ENCODE peak calls at places on chromosomes 12 and 14, in six cellular contexts. S, L, C, U, D and A are unnamed samples.
A peak's percentile ranks its signal among the peaks of the same experiment; 100 is the strongest.

GRCh38 chr12:104748790-104749189 is 209.3 kb downstream of the SLC41A2 start:
- DNase-seq in S (peak; percentile 76), L (no peak), C (peak; percentile 30), U (peak; percentile 55), D (no peak), A (peak; percentile 42)

GRCh38 chr12:54993181-54993835 is 8.7 kb upstream of the TESPA1 start:
- DNase-seq in S (peak; percentile 57), L (peak; percentile 69), C (peak; percentile 36), U (peak; percentile 76), D (peak; percentile 41), A (peak; percentile 33)

GRCh38 chr14:76313303-76313702 is 62.6 kb upstream of the ESRRB start:
- DNase-seq in S (no peak), L (no peak), C (no peak), U (no peak), D (no peak), A (no peak)

GRCh38 chr14:72863216-72864006 is 30.5 kb downstream of the DPF3 start:
- DNase-seq in S (no peak), L (no peak), C (no peak), U (no peak), D (no peak), A (no peak)

GRCh38 chr12:1463073-1463905 is 131.1 kb downstream of the FBXL14 start:
- DNase-seq in S (no peak), L (no peak), C (no peak), U (no peak), D (no peak), A (no peak)

GRCh38 chr14:29274890-29275651 is 508.5 kb downstream of the FOXG1 start:
- DNase-seq in S (no peak), L (no peak), C (no peak), U (no peak), D (no peak), A (no peak)

GRCh38 chr12:66587912-66588311 is 91.0 kb downstream of the GRIP1 start:
- DNase-seq in S (peak; percentile 47), L (no peak), C (no peak), U (peak; percentile 28), D (peak; percentile 69), A (no peak)

GRCh38 chr12:124510301-124510970 is 57.0 kb downstream of the NCOR2 start:
- DNase-seq in S (no peak), L (peak; percentile 63), C (peak; percentile 45), U (no peak), D (no peak), A (no peak)

GRCh38 chr12:32397703-32398102 is 1.7 kb upstream of the FGD4 start:
- DNase-seq in S (no peak), L (no peak), C (no peak), U (no peak), D (no peak), A (no peak)

GRCh38 chr12:14767617-14768016 is 35.7 kb downstream of the WBP11 start:
- DNase-seq in S (no peak), L (no peak), C (no peak), U (no peak), D (no peak), A (no peak)

GRCh38 chr12:115683240-115683765 is 594.2 kb downstream of the MED13L start:
- DNase-seq in S (peak; percentile 65), L (no peak), C (no peak), U (no peak), D (no peak), A (no peak)

DNA sequence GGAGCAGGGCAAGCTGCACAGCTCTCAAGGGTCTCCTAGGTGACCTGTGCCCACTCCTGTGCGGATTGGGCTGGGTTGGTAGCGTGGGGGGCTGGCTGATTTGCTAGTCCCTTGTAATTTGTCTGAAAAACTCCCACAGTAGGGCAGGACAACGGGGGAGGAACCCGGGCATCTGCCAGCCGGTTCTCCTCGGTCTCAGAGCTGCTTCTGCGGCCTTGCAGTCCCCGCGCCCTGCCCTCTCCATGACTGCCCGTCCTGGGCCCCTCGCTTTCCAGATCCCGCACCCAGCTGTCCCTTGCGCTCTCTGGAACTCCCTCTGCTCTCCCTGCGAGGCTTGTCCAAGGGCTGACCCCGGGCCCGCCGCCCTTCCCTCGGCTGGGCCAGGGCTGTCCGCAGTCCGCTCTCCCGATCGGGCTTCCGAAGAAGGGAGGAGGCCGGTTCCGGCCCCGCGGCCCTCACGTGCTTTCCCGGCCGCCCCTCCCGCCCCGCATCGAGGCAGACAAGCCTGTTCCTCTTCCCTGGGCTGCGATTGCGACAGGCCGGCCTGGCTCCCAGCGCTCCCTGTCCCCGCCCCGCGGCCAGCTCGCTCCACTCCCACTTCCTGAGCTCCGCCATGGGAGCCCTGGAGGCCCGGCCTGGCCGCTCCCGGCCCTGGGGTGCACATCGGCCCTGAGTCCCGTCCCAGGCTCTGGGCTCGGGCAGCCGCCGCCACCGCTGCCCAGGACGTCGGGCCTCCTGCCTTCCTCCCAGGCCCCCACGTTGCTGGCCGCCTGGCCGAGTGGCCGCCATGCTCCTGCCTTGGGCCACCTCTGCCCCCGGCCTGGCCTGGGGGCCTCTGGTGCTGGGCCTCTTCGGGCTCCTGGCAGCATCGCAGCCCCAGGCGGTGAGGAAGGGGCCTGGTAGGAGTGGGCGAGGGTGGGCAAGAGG is at the start of gene LTBR:
- DNase-seq in S (peak; percentile 82), L (peak; percentile 57), C (peak; percentile 96), U (peak; percentile 82), D (peak; percentile 90), A (peak; percentile 90)
- TF ChIP-seq CTCF in S (no peak), L (no peak), C (no peak), U (peak; percentile 4), D (no peak), A (peak; percentile 21)

GRCh38 chr14:88170333-88170732 is 152.7 kb downstream of the KCNK10 start:
- DNase-seq in S (no peak), L (no peak), C (no peak), U (no peak), D (no peak), A (no peak)
- TF ChIP-seq CTCF in S (no peak), L (no peak), C (no peak), U (no peak), D (no peak), A (no peak)

GRCh38 chr12:6584293-6584692 is 16.2 kb upstream of the NOP2 start:
- DNase-seq in S (no peak), L (no peak), C (no peak), U (no peak), D (no peak), A (no peak)

GRCh38 chr12:6582959-6583358 is 14.9 kb upstream of the NOP2 start:
- DNase-seq in S (no peak), L (no peak), C (no peak), U (no peak), D (no peak), A (no peak)

DNA sequence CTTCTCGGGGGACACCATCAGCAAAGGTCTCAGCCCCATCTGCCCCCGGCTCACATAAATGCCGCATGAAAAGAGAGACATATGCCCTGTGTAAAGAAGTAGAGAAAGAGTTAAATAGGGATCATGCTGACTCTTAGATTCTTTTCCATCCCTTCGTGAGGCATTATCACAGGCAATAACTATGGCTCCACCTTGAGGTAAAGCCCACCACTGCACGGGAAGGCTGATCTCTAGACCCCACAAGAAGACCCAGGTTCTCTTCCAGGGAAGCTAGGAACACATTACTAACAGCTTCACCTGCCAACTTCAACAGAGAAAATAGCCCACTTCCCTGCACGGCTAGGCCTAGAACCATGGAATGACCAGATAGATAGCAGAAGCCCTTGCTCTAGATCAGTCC is 14.1 kb upstream of the NOP2 start:
- DNase-seq in S (no peak), L (no peak), C (no peak), U (no peak), D (no peak), A (no peak)
- TF ChIP-seq CTCF in S (no peak), L (no peak), C (no peak), U (peak; percentile 47), D (no peak), A (no peak)

GRCh38 chr12:22544038-22544979 is at the start of gene C2CD5:
- DNase-seq in S (peak; percentile 98), L (peak; percentile 92), C (peak; percentile 98), U (peak; percentile 98), D (peak; percentile 96), A (peak; percentile 96)
- TF ChIP-seq CTCF in S (no peak), L (peak; percentile 49), C (peak; percentile 20), U (peak; percentile 67), D (peak; percentile 25), A (peak; percentile 50)

DNA sequence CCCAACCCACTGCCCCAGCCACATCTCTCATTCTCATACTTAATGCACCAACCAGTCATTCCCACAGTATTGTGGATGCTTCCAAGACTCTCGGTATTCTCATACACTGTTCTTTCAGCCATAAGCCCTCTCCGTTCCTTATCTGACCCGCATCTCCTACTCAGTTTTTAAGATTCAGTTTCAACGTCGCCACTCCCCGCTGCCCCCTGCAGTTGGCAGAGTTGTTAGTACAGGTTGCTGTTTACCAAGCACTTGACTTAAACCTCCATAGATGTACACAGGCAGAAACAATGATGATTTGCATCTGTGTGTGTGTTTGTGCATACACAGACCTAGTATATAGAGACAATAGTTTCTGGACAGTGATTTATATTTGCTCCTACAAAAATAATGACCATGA is 40.2 kb downstream of the PAH start:
- DNase-seq in S (no peak), L (no peak), C (no peak), U (no peak), D (no peak), A (no peak)
- TF ChIP-seq CTCF in S (no peak), L (no peak), C (no peak), U (no peak), D (peak; percentile 5), A (no peak)